ENCODE peak calls at places on chromosome 2, in seven cellular contexts. F, L, W, A, I, N and K are unnamed samples.

GRCh38 chr2:120855855-120856405 is 120.3 kb downstream of the GLI2 start:
- DNase-seq in F (no peak), L (peak; percentile 37), W (no peak), A (no peak), I (no peak), N (no peak), K (no peak)

GRCh38 chr2:29284671-29285070 is 169.5 kb downstream of the CLIP4 start:
- DNase-seq in F (no peak), L (no peak), W (no peak), A (no peak), I (no peak), N (no peak), K (no peak)

GRCh38 chr2:28627722-28628480 is 123.7 kb upstream of the PPP1CB start:
- DNase-seq in F (no peak), L (no peak), W (no peak), A (no peak), I (peak; percentile 44), N (peak; percentile 46), K (no peak)

GRCh38 chr2:1632006-1632348 is 112.3 kb downstream of the PXDN start:
- DNase-seq in F (no peak), L (no peak), W (no peak), A (no peak), I (no peak), N (no peak), K (peak; percentile 31)

GRCh38 chr2:44126106-44126797 is 42.4 kb upstream of the PPM1B start:
- DNase-seq in F (no peak), L (no peak), W (no peak), A (no peak), I (no peak), N (no peak), K (no peak)

GRCh38 chr2:151033454-151034248 is 228.0 kb downstream of the RBM43 start:
- DNase-seq in F (no peak), L (no peak), W (no peak), A (no peak), I (no peak), N (no peak), K (no peak)

GRCh38 chr2:215699698-215700407 is 264.0 kb upstream of the FN1 start:
- DNase-seq in F (no peak), L (no peak), W (no peak), A (no peak), I (no peak), N (no peak), K (no peak)

GRCh38 chr2:161426788-161427412 is 10.8 kb downstream of the TBR1 start:
- DNase-seq in F (no peak), L (no peak), W (peak; percentile 48), A (no peak), I (peak; percentile 53), N (no peak), K (peak; percentile 76)

GRCh38 chr2:212088353-212088752 is 450.2 kb downstream of the ERBB4 start:
- DNase-seq in F (no peak), L (no peak), W (no peak), A (no peak), I (no peak), N (no peak), K (no peak)

GRCh38 chr2:146450131-146450530 is 1394.7 kb upstream of the ACVR2A start:
- DNase-seq in F (no peak), L (no peak), W (no peak), A (no peak), I (no peak), N (no peak), K (no peak)